ENCODE peak calls at places on chromosomes 4 and X, in six cellular contexts. X is frontal cortex; O is BJ; L is aorta; Z is IMR-90; C is activated CD8-positive, alpha-beta memory T cell treated with anti-CD3 and anti-CD28 coated beads, Interleukin-2, amount 50 U/mL, for 4 hours. R is an unnamed sample.

GRCh38 chr4:110904435-110905050 is 281.7 kb upstream of the PITX2 start:
- DNase-seq in X (no peak), O (no peak), L (no peak), Z (peak; percentile 8), C (no peak), R (no peak)

GRCh38 chr4:159446266-159446976 is 343.5 kb downstream of the RAPGEF2 start:
- DNase-seq in X (peak; percentile 63), O (peak; percentile 26), L (no peak), Z (peak; percentile 84), C (no peak), R (peak; percentile 77)

GRCh38 chr4:38902695-38903094 is 35.1 kb downstream of the FAM114A1 start:
- DNase-seq in X (peak; percentile 48), O (no peak), L (no peak), Z (no peak), C (no peak), R (no peak)

GRCh38 chr4:155761916-155762315 is 3.1 kb downstream of the GUCY1B1 start:
- DNase-seq in X (no peak), O (no peak), L (no peak), Z (no peak), C (no peak), R (no peak)

GRCh38 chr4:26509681-26510333 is 19.5 kb upstream of the CCKAR start:
- DNase-seq in X (no peak), O (no peak), L (no peak), Z (no peak), C (no peak), R (peak; percentile 39)

GRCh38 chrX:1249101-1249887 is 19.3 kb upstream of the CSF2RA start:
- DNase-seq in X (no peak), O (peak; percentile 38), L (peak; percentile 76), Z (no peak), C (peak; percentile 33), R (no peak)

GRCh38 chrX:43666301-43666912 is 10.3 kb downstream of the MAOA start:
- DNase-seq in X (no peak), O (no peak), L (no peak), Z (no peak), C (no peak), R (no peak)

GRCh38 chr4:171478181-171478580 is 335.0 kb upstream of the GALNTL6 start:
- DNase-seq in X (no peak), O (no peak), L (no peak), Z (no peak), C (no peak), R (no peak)

GRCh38 chr4:41975341-41975740 is 6.2 kb upstream of the DCAF4L1 start:
- DNase-seq in X (no peak), O (no peak), L (no peak), Z (no peak), C (no peak), R (no peak)

GRCh38 chr4:42490015-42490414 is 92.7 kb downstream of the SHISA3 start:
- DNase-seq in X (no peak), O (no peak), L (no peak), Z (no peak), C (no peak), R (no peak)

GRCh38 chr4:174307694-174308093 is 24.0 kb downstream of the CEP44 start:
- DNase-seq in X (no peak), O (no peak), L (no peak), Z (no peak), C (no peak), R (no peak)

GRCh38 chrX:39773923-39774803 is 323.6 kb downstream of the BCOR start:
- DNase-seq in X (no peak), O (no peak), L (no peak), Z (peak; percentile 28), C (no peak), R (peak; percentile 62)

GRCh38 chr4:141569141-141569540 is 67.2 kb upstream of the IL15 start:
- DNase-seq in X (no peak), O (peak; percentile 13), L (no peak), Z (peak; percentile 67), C (no peak), R (peak; percentile 58)

GRCh38 chrX:123773258-123773978 is 40.6 kb upstream of the THOC2 start:
- DNase-seq in X (no peak), O (no peak), L (no peak), Z (no peak), C (no peak), R (no peak)

GRCh38 chr4:88738714-88739366 is 41.2 kb upstream of the NAP1L5 start:
- DNase-seq in X (no peak), O (no peak), L (no peak), Z (peak; percentile 32), C (no peak), R (no peak)

GRCh38 chrX:134669378-134670098 is 11.3 kb upstream of the PLAC1 start:
- DNase-seq in X (no peak), O (peak; percentile 74), L (peak; percentile 48), Z (peak; percentile 93), C (no peak), R (peak; percentile 93)